ENCODE peak calls at places on chromosomes 3 and 15, in ten cellular contexts. F is HepG2, O is breast epithelium, B is suprapubic skin, L is left ventricle myocardium inferior, D is astrocyte of the spinal cord, S is PC-9, A is neuronal stem cell, J is mesenchymal stem cell, R is NT2/D1. V is an unnamed sample.

GRCh38 chr3:121574449-121574848 is 6.7 kb downstream of the ARGFX start:
- DNase-seq in F (peak; percentile 58), L (no peak), A (no peak), R (no peak), S (peak; percentile 71), J (peak; percentile 4), B (no peak), O (no peak), D (no peak), V (no peak)

GRCh38 chr3:156811092-156811862 is 14.9 kb upstream of the LEKR1 start:
- DNase-seq in D (peak; percentile 64), O (no peak), L (no peak), J (peak; percentile 78), R (no peak), S (no peak), F (no peak), B (no peak), A (peak; percentile 9), V (peak; percentile 87)

GRCh38 chr3:2198880-2199279 is 100.2 kb downstream of the CNTN4 start:
- DNase-seq in F (no peak), L (no peak), A (no peak), S (no peak), J (no peak), D (no peak), O (no peak), R (no peak), B (no peak), V (no peak)

GRCh38 chr3:169241575-169241927 is 422.0 kb downstream of the MECOM start:
- DNase-seq in J (peak; percentile 52), F (no peak), L (no peak), B (no peak), D (peak; percentile 81), O (no peak), S (peak; percentile 64), A (no peak), R (no peak), V (peak; percentile 49)

GRCh38 chr3:35748144-35748543 is 108.8 kb downstream of the ARPP21 start:
- DNase-seq in B (no peak), O (no peak), D (no peak), L (no peak), A (no peak), J (no peak), F (no peak), S (no peak), R (no peak), V (no peak)

GRCh38 chr3:42701371-42702065 is 1.1 kb downstream of the HHATL start:
- DNase-seq in S (no peak), O (peak; percentile 48), F (peak; percentile 27), B (peak; percentile 76), A (peak; percentile 77), J (peak; percentile 38), L (peak; percentile 84), R (peak; percentile 42), D (no peak), V (peak; percentile 14)

GRCh38 chr3:114216186-114216970 is 21.0 kb downstream of the ZNF80 start:
- DNase-seq in O (no peak), F (no peak), A (no peak), D (peak; percentile 79), L (no peak), J (no peak), B (no peak), S (no peak), R (no peak), V (peak; percentile 84)

GRCh38 chr15:67803996-67804843 is 21.1 kb upstream of the SKOR1 start:
- DNase-seq in D (no peak), S (no peak), F (peak; percentile 7), A (no peak), R (no peak), O (no peak), J (no peak), B (no peak), L (no peak), V (no peak)

GRCh38 chr3:194689493-194689901 is 3.8 kb downstream of the FAM43A start:
- DNase-seq in B (no peak), F (no peak), R (no peak), O (no peak), A (no peak), L (peak; percentile 48), D (peak; percentile 68), S (no peak), J (peak; percentile 60), V (peak; percentile 77)

GRCh38 chr3:42660898-42661297 is 7.4 kb downstream of the ZBTB47 start:
- DNase-seq in L (no peak), R (no peak), J (no peak), O (no peak), B (no peak), F (peak; percentile 61), A (no peak), S (no peak), D (no peak), V (peak; percentile 41)

GRCh38 chr3:52781741-52782140 is 4.3 kb downstream of the ITIH1 start:
- DNase-seq in B (no peak), F (no peak), D (no peak), O (no peak), L (no peak), R (no peak), S (no peak), A (no peak), J (no peak), V (no peak)

GRCh38 chr15:92839696-92840095 is 60.4 kb upstream of the CHD2 start:
- DNase-seq in B (no peak), O (no peak), R (no peak), J (no peak), A (no peak), L (no peak), D (no peak), F (no peak), S (no peak), V (no peak)

GRCh38 chr3:112116777-112117186 is 16.3 kb downstream of the GCSAM start:
- DNase-seq in R (no peak), B (no peak), J (no peak), A (no peak), D (no peak), S (no peak), O (no peak), F (no peak), L (peak; percentile 27), V (no peak)

GRCh38 chr3:118478706-118479276 is 555.9 kb downstream of the IGSF11 start:
- DNase-seq in S (peak; percentile 71), F (no peak), B (no peak), J (no peak), A (no peak), L (no peak), D (no peak), O (no peak), R (peak; percentile 68), V (no peak)

DNA sequence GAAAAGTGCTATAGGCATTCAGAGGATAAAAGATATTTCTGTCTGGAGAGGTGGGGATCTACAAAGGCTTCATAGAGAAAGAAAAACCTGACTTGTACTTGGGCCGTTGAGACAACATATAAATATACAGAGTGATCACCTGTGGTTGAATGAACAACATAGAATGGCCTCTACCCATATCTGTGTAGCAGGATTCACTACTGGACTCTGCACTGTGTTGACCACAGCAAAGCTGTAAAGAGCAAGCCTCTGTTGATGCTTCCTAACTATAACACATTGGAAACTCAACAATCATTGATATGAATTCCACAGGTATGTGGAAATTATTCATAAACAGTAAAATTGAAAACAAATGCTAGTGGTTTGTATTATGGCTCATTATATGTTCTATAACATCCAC is 19.1 kb upstream of the LPP start:
- DNase-seq in S (no peak), R (no peak), A (no peak), B (no peak), F (peak; percentile 56), J (no peak), O (no peak), L (no peak), D (no peak), V (no peak)
- H3K4me3 ChIP-seq in S (no peak overlapping the region), R (no peak overlapping the region), A (no peak overlapping the region), B (no peak overlapping the region), F (no peak overlapping the region), J (no peak overlapping the region), O (no peak overlapping the region), L (no peak overlapping the region), D (no peak overlapping the region), V (no peak overlapping the region)

DNA sequence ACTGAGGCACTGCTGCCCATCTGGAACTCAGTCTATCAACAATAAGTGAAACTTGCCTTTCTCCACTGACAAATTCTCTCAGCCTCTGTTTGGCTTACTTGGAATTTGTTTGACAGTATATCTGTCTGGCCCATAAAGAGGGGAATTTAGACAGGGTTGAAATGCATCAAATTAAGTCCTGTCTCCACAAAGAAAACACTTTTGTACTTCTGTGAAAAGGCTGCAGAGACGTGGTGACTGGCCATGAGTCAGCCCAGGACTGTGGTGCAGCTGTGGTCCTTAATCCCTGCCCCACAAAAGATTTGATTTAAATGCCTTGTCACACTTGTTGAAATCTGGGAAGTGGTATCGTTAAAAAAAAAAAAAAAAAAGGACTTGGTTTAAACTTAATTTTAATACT is 47.5 kb downstream of the RYR3 start:
- DNase-seq in J (no peak), F (no peak), O (no peak), R (peak; percentile 2), B (no peak), A (peak; percentile 63), L (no peak), S (no peak), D (peak; percentile 25), V (no peak)
- H3K4me3 ChIP-seq in J (no peak overlapping the region), F (no peak overlapping the region), O (no peak overlapping the region), R (no peak overlapping the region), B (no peak overlapping the region), A (no peak overlapping the region), L (no peak overlapping the region), S (no peak overlapping the region), D (no peak overlapping the region), V (no peak overlapping the region)

DNA sequence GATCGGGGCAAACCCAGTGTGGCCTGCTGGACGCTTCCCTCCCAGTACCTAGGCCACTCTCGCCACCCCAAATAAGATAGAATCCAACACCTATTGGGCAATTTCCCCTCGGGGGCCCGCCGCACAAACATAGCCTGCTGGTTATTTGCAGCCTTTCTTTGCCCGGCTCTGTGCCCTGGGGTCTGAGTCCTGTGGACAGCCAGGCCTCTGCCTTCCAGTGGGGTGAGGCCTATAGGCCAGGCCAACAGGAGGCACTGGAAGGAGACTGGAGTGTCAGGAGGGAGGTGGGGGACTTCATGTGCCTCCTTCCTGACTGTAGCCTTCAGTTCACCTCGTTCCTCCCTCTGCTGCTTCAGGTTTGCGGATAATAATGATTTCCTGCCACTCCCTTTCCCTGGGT is 47.4 kb upstream of the LDHAL6B start:
- DNase-seq in A (no peak), B (no peak), D (no peak), J (no peak), S (no peak), O (no peak), L (no peak), R (no peak), F (no peak), V (no peak)
- H3K4me3 ChIP-seq in A (peak overlapping the region; percentile 49), B (no peak overlapping the region), D (no peak overlapping the region), J (no peak overlapping the region), S (no peak overlapping the region), O (no peak overlapping the region), L (no peak overlapping the region), R (no peak overlapping the region), F (no peak overlapping the region), V (no peak overlapping the region)

DNA sequence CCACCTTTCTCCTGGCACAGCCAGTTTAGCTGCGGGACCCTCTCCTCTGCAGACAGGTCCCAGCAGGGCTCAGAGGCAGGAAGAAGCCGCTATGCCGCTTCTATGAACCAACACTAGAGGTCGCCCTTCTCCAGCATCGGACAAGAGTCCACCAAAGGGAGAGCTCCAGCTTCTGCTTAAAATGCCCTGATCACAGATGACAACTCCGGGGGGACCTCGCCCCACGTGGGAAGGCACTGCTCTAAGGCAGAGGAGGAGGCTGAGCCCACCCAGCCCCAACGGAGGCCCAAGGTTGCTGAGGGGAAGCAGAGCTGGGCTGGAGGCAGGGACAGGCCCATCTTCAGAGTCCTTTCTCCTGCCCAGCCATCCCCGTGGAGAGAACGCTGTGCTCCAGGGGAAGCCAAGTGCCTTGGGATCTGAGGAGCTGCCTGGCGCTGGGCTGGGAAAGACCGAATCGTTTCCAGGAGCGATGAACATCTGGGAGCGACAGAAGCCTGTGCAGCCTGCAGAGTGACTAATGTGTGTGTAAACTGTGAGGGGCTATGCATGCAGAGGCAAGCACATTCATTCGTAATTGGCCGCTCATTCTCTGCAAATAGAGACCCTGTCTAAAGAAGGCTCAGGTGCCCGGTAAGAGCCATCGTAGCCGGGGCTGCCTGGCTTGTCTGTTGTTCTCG is 43.5 kb upstream of the BDH1 start:
- DNase-seq in J (peak; percentile 79), L (peak; percentile 63), O (peak; percentile 61), D (peak; percentile 83), R (peak; percentile 65), F (peak; percentile 70), S (peak; percentile 73), A (peak; percentile 68), B (no peak), V (peak; percentile 58)
- H3K4me3 ChIP-seq in J (peak overlapping the region; percentile 74), L (no peak overlapping the region), O (peak overlapping the region; percentile 4), D (peak overlapping the region; percentile 17), R (no peak overlapping the region), F (peak overlapping the region; percentile 27), S (peak overlapping the region; percentile 53), A (no peak overlapping the region), B (no peak overlapping the region), V (peak overlapping the region; percentile 20)

V was measured in foreskin fibroblast.